ENCODE peak calls at places on chromosome 21, in seven cellular contexts. V is osteoblast; S is mesenchymal stem cell; E is hepatocyte; M is small intestine; J is CD8-positive, alpha-beta T cell; W is ovary. H is an unnamed sample. For H3K4me1, the result is how much of the 10 kb centered on the place peaks cover.

GRCh38 chr21:33403128-33403785 is at the start of gene IFNGR2:
- DNase-seq in V (peak), S (peak), E (peak), M (no peak), J (no peak), W (peak), H (no peak)

GRCh38 chr21:26136686-26137085 is 33.9 kb downstream of the APP start:
- DNase-seq in V (no peak), S (no peak), E (no peak), M (no peak), J (no peak), W (no peak), H (no peak)

GRCh38 chr21:46264690-46265144 is 20.7 kb downstream of the MCM3AP start:
- DNase-seq in V (peak), S (no peak), E (no peak), M (no peak), J (no peak), W (no peak), H (no peak)

GRCh38 chr21:23162213-23162946 is 2164.2 kb downstream of the NCAM2 start:
- DNase-seq in V (no peak), S (peak), E (peak), M (no peak), J (no peak), W (no peak), H (no peak)

GRCh38 chr21:18722193-18722592 is 318.6 kb upstream of the TMPRSS15 start:
- DNase-seq in V (no peak), S (no peak), E (no peak), M (no peak), J (no peak), W (no peak), H (no peak)

GRCh38 chr21:45266518-45267389 is 20.9 kb downstream of the POFUT2 start:
- DNase-seq in V (peak), S (peak), E (no peak), M (peak), J (peak), W (peak), H (peak)

GRCh38 chr21:37878946-37879660 is 37.2 kb downstream of the KCNJ6 start:
- DNase-seq in V (no peak), S (peak), E (peak), M (no peak), J (no peak), W (no peak), H (no peak)

GRCh38 chr21:45306453-45306831 is 18.7 kb upstream of the POFUT2 start:
- DNase-seq in V (no peak), S (no peak), E (no peak), M (no peak), J (no peak), W (peak), H (no peak)

GRCh38 chr21:45278156-45278911 is 9.4 kb downstream of the POFUT2 start:
- DNase-seq in V (peak), S (no peak), E (no peak), M (no peak), J (no peak), W (peak), H (no peak)

GRCh38 chr21:21631961-21632360 is 633.8 kb downstream of the NCAM2 start:
- DNase-seq in V (no peak), S (no peak), E (no peak), M (peak), J (no peak), W (no peak), H (no peak)

GRCh38 chr21:45451771-45452182 is 46.8 kb downstream of the COL18A1 start:
- DNase-seq in V (peak), S (no peak), E (no peak), M (no peak), J (no peak), W (no peak), H (no peak)

GRCh38 chr21:33477066-33477465 is 2.7 kb downstream of the TMEM50B start:
- DNase-seq in V (no peak), S (no peak), E (no peak), M (no peak), J (no peak), W (no peak), H (no peak)

GRCh38 chr21:31731112-31731801 is 661 bp downstream of the SCAF4 start:
- DNase-seq in V (peak), S (no peak), E (peak), M (peak), J (peak), W (peak), H (no peak)

GRCh38 chr21:31630062-31630711 is 29.3 kb upstream of the SOD1 start:
- DNase-seq in V (no peak), S (peak), E (peak), M (peak), J (no peak), W (no peak), H (no peak)

GRCh38 chr21:41767606-41768370 is 936 bp upstream of the RIPK4 start:
- DNase-seq in V (peak), S (no peak), E (peak), M (peak), J (no peak), W (no peak), H (no peak)

GRCh38 chr21:39538453-39539042 is 74.2 kb upstream of the B3GALT5 start:
- DNase-seq in V (no peak), S (no peak), E (no peak), M (no peak), J (no peak), W (no peak), H (no peak)

GRCh38 chr21:44289381-44290010 is 3.8 kb downstream of the AIRE start:
- DNase-seq in V (no peak), S (no peak), E (no peak), M (no peak), J (no peak), W (no peak), H (no peak)

GRCh38 chr21:42850866-42851391 is 28.4 kb downstream of the WDR4 start:
- DNase-seq in V (peak), S (peak), E (no peak), M (no peak), J (no peak), W (no peak), H (no peak)

GRCh38 chr21:45994086-45994661 is 12.6 kb downstream of the COL6A1 start:
- DNase-seq in V (peak), S (no peak), E (no peak), M (no peak), J (no peak), W (peak), H (no peak)

GRCh38 chr21:26013964-26014363 is 156.6 kb downstream of the APP start:
- DNase-seq in V (no peak), S (no peak), E (no peak), M (no peak), J (no peak), W (no peak), H (no peak)

GRCh38 chr21:19553930-19554615 is 1150.5 kb upstream of the TMPRSS15 start:
- DNase-seq in V (no peak), S (no peak), E (no peak), M (no peak), J (no peak), W (no peak), H (no peak)

GRCh38 chr21:38631676-38632075 is 133.4 kb upstream of the ERG start:
- DNase-seq in V (no peak), S (no peak), E (no peak), M (no peak), J (no peak), W (no peak), H (no peak)

GRCh38 chr21:44723177-44724131 is 12.1 kb upstream of the TSPEAR start:
- DNase-seq in V (peak), S (no peak), E (no peak), M (no peak), J (no peak), W (no peak), H (no peak)

DNA sequence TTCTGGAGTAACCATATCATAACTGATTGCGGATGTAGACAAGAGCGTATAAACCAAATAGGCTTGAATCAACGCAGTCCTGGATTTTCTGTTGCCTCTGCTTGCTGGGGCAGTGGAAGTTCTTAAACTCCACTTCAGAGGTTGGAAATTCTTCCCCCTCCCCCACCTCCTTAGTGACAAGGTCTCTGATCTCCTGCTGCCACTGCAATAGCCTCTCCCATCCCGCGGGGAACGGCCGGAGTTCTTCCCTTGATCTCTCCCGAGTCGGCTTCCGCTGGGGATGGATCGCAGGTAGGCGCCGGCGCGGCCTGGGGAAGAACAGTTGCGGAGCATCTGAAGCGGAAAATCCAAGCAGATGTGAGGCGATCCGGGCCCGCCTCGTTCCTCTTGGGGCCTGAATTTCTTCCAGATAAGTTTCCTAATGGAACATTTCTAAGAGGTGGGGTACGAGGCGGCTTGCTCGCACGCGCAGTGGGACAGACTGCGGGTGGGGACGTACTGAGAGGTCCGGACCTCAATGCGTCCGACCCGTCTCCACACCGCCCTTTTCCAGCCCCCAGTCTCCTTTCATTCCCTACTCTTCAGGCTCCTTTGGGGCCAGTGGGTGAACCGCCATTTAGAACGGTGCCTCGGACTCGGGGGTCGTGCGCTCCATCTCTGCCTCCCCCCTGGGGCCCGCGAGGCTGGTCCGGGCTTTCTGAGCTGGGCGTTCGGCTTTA is 3.1 kb upstream of the SIM2 start:
- DNase-seq in V (peak), S (no peak), E (no peak), M (no peak), J (no peak), W (no peak), H (peak)
- H3K4me1 ChIP-seq in V (under half), S (half or more), E (under half), M (under half), J (under half), W (under half), H (under half)

GRCh38 chr21:40662889-40663288 is 184.1 kb downstream of the DSCAM start:
- DNase-seq in V (no peak), S (no peak), E (no peak), M (no peak), J (no peak), W (no peak), H (no peak)
- H3K4me1 ChIP-seq in V (under half), S (under half), E (under half), M (under half), J (under half), W (under half), H (under half)

GRCh38 chr21:27426196-27426595 is 459.3 kb upstream of the ADAMTS5 start:
- DNase-seq in V (no peak), S (no peak), E (no peak), M (no peak), J (no peak), W (no peak), H (no peak)
- H3K4me1 ChIP-seq in V (half or more), S (under half), E (under half), M (under half), J (under half), W (under half), H (under half)

GRCh38 chr21:29302340-29302991 is 3.7 kb downstream of the BACH1 start:
- DNase-seq in V (peak), S (peak), E (peak), M (peak), J (no peak), W (no peak), H (no peak)

GRCh38 chr21:29305561-29305960 is 6.8 kb downstream of the BACH1 start:
- DNase-seq in V (no peak), S (no peak), E (no peak), M (no peak), J (no peak), W (no peak), H (no peak)

GRCh38 chr21:29303301-29303700 is 4.6 kb downstream of the BACH1 start:
- DNase-seq in V (no peak), S (no peak), E (no peak), M (no peak), J (no peak), W (no peak), H (no peak)

GRCh38 chr21:29305068-29305467 is 6.3 kb downstream of the BACH1 start:
- DNase-seq in V (no peak), S (no peak), E (no peak), M (no peak), J (no peak), W (no peak), H (no peak)

DNA sequence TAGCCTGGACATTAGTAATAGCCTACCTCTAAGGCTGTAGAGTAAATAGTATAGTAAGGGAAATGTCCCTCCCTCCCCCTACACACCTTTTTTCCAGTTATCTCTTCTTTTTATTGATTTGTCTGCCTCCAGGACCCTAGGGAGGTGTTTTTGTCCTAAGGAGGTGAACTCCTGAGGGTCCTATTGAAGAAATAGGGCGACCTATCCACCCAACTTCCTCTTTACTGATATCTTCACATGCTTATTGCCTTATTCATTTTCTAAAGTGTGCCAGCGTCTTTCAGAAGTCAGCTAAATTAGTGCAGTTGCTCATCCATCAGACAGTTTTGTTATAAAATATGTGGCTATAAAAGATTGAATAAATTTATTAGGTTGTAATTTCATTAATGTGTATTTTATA is 5.9 kb downstream of the BACH1 start:
- DNase-seq in V (no peak), S (no peak), E (no peak), M (no peak), J (no peak), W (no peak), H (no peak)
- H3K4me1 ChIP-seq in V (half or more), S (under half), E (half or more), M (under half), J (under half), W (under half), H (half or more)

DNA sequence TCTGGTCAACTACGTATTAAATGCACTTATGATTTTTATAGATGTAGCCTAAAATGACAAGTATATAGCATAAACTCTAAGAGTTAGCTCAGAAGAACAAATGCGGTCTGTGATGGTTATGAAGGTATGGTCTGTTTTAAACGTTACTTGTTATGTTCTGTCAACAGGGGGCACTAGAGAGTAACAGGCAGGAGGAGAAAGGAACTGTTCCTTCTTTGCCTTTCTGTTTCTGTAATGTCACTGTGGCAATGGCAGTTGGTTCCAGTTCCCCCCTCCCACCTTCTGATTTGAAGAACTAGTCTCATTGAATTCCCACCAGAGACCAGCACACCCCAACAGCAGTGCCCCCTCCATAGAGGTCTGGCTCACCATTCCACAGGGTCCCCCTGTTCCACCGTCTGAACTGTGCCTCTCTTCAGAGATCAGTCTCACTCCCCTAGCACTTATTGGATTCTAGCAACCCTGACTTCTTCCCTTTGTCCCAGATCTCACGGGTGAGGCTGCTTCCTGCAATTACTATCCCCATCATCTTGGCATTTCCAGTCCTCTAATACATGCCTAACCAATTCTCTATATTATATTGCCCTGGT is 14.0 kb downstream of the KRTAP24-1 start:
- DNase-seq in V (no peak), S (no peak), E (peak), M (no peak), J (no peak), W (no peak), H (no peak)
- H3K4me1 ChIP-seq in V (under half), S (under half), E (under half), M (under half), J (under half), W (under half), H (under half)

DNA sequence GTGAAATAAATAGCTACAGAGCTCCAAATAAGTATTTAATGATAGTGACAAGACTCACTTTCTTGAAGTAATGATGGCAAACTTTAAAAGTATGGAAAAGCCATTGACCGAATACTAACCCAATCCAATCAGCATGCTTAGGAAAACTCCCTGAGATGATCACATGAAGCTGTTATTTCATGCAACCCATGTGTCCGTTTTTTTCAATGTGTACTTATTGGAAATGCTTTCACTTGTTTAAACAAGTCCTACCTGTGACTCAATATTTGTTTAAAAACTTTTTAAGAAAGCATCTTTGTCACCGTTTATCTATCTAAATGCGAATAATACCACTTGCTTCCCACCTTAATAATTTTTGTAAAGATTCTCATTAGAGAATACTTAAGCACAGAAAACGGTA is 185.8 kb downstream of the NRIP1 start:
- DNase-seq in V (no peak), S (no peak), E (no peak), M (no peak), J (no peak), W (no peak), H (no peak)
- H3K4me1 ChIP-seq in V (under half), S (under half), E (under half), M (under half), J (under half), W (under half), H (under half)

GRCh38 chr21:35021546-35021945 is 27.6 kb downstream of the RUNX1 start:
- DNase-seq in V (no peak), S (no peak), E (no peak), M (no peak), J (no peak), W (no peak), H (peak)

GRCh38 chr21:35017256-35017655 is 31.8 kb downstream of the RUNX1 start:
- DNase-seq in V (no peak), S (no peak), E (no peak), M (no peak), J (no peak), W (no peak), H (peak)

GRCh38 chr21:35020446-35020845 is 28.7 kb downstream of the RUNX1 start:
- DNase-seq in V (no peak), S (no peak), E (no peak), M (no peak), J (no peak), W (no peak), H (no peak)

GRCh38 chr21:35020902-35021301 is 28.2 kb downstream of the RUNX1 start:
- DNase-seq in V (peak), S (no peak), E (no peak), M (no peak), J (no peak), W (no peak), H (no peak)

DNA sequence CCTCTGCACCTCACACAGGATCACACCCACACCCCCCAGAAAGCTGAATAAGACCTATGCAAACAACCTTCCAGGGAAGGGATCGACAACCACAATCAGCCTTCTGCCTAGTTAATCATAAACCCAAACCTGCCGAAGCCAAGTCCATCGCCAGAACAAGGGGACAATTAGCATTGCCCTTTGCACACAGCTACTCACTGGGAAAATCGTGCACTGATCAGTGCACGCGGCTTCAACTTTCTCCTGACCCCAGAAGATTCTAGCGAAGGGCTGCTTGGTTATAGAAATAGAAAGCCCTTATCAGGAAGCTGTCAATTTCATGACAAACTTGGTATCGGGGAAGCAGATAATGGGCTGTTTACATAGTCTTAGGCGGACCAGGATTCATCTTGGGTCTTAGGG is 29.5 kb downstream of the RUNX1 start:
- DNase-seq in V (no peak), S (no peak), E (peak), M (peak), J (no peak), W (no peak), H (peak)
- H3K4me1 ChIP-seq in V (under half), S (under half), E (under half), M (under half), J (half or more), W (under half), H (under half)